ENCODE peak calls at places on chromosomes 4 and X, in five cellular contexts. R, H, T, F and M are unnamed samples.

GRCh38 chrX:74931214-74931613 is 6.0 kb upstream of the NEXMIF start:
- DNase-seq in R (peak), F (no peak), T (no peak), H (no peak), M (no peak)

GRCh38 chr4:2963185-2964076 is at the start of the genes GRK4 and NOP14:
- DNase-seq in T (peak), H (peak), F (peak), R (peak), M (peak)

GRCh38 chr4:123892997-123893745 is 496.6 kb downstream of the SPRY1 start:
- DNase-seq in F (no peak), H (no peak), T (no peak), R (peak), M (no peak)

GRCh38 chr4:167379433-167379832 is 145.1 kb upstream of the SPOCK3 start:
- DNase-seq in T (no peak), F (no peak), H (no peak), R (no peak), M (no peak)

GRCh38 chrX:150463566-150463965 is 100.4 kb downstream of the MAMLD1 start:
- DNase-seq in T (no peak), F (no peak), R (no peak), H (no peak), M (no peak)

GRCh38 chrX:77510007-77510406 is 62.8 kb downstream of the FGF16 start:
- DNase-seq in T (no peak), F (no peak), R (peak), H (no peak), M (no peak)

GRCh38 chr4:25174674-25175073 is 14.4 kb upstream of the SEPSECS start:
- DNase-seq in H (no peak), F (no peak), R (no peak), T (no peak), M (no peak)

GRCh38 chrX:49204709-49205108 is 4.7 kb upstream of the SYP start:
- DNase-seq in H (no peak), T (no peak), R (no peak), F (no peak), M (no peak)

GRCh38 chrX:13081385-13082285 is 37.2 kb upstream of the FAM9C start:
- DNase-seq in H (no peak), F (no peak), T (no peak), R (no peak), M (no peak)

GRCh38 chrX:109992203-109992602 is 10.7 kb upstream of the TMEM164 start:
- DNase-seq in T (no peak), H (no peak), F (no peak), R (no peak), M (no peak)

GRCh38 chr4:46839128-46839527 is 69.9 kb downstream of the COX7B2 start:
- DNase-seq in H (no peak), T (no peak), R (no peak), F (no peak), M (no peak)

GRCh38 chr4:143356493-143356892 is 19.8 kb downstream of the GAB1 start:
- DNase-seq in H (no peak), F (no peak), R (no peak), T (no peak), M (no peak)

GRCh38 chr4:25402521-25402920 is 25.5 kb downstream of the ANAPC4 start:
- DNase-seq in F (no peak), H (no peak), T (no peak), R (no peak), M (no peak)